ENCODE peak calls at places on chromosomes 16 and 17, in eight cellular contexts. T is tibial artery; W is spleen; U is CD4-positive, alpha-beta memory T cell; Y is A549; M is gastrocnemius medialis; H is IMR-90; L is adrenal gland. S is an unnamed sample.

GRCh38 chr16:82699711-82700495 is 73.1 kb downstream of the CDH13 start:
- DNase-seq in U (no peak), T (peak; percentile 40), W (no peak), M (peak; percentile 14), Y (no peak), H (peak; percentile 80), L (no peak), S (no peak)

GRCh38 chr17:28744104-28744801 is 442 bp downstream of the TRAF4 start:
- DNase-seq in Y (peak; percentile 58), L (peak; percentile 47), T (no peak), W (peak; percentile 89), M (no peak), U (peak; percentile 67), H (peak; percentile 41), S (peak; percentile 86)

GRCh38 chr17:70366421-70366820 is 197.1 kb downstream of the KCNJ2 start:
- DNase-seq in H (no peak), U (no peak), L (no peak), W (no peak), T (no peak), M (no peak), Y (no peak), S (no peak)

GRCh38 chr16:49021136-49021535 is 260.5 kb downstream of the CBLN1 start:
- DNase-seq in L (no peak), W (no peak), T (no peak), H (peak; percentile 7), Y (no peak), M (no peak), U (no peak), S (no peak)

GRCh38 chr16:75559564-75560372 is 3.7 kb upstream of the TMEM231 start:
- DNase-seq in W (no peak), L (no peak), T (no peak), U (no peak), M (no peak), H (peak; percentile 62), Y (no peak), S (no peak)

GRCh38 chr16:31128711-31129567 is 6.6 kb downstream of the PRSS8 start:
- DNase-seq in T (no peak), U (no peak), Y (no peak), M (no peak), L (peak; percentile 63), H (no peak), W (peak; percentile 85), S (peak; percentile 84)

GRCh38 chr16:15485175-15485574 is 50.8 kb downstream of the BMERB1 start:
- DNase-seq in T (no peak), H (no peak), U (no peak), W (no peak), Y (no peak), L (no peak), M (no peak), S (no peak)

GRCh38 chr17:19718041-19718612 is 1.7 kb upstream of the SLC47A2 start:
- DNase-seq in L (no peak), W (no peak), H (no peak), U (no peak), Y (no peak), M (no peak), T (no peak), S (no peak)

GRCh38 chr17:57002904-57003303 is 25.0 kb downstream of the SCPEP1 start:
- DNase-seq in U (no peak), L (no peak), W (no peak), H (no peak), T (no peak), M (no peak), Y (no peak), S (no peak)

GRCh38 chr17:66313325-66313724 is 10.9 kb downstream of the PRKCA start:
- DNase-seq in Y (no peak), W (no peak), T (no peak), U (no peak), L (no peak), H (no peak), M (no peak), S (no peak)

GRCh38 chr16:16075463-16076399 is 126.3 kb downstream of the ABCC1 start:
- DNase-seq in Y (no peak), L (peak; percentile 66), W (peak; percentile 84), T (peak; percentile 53), U (no peak), M (peak; percentile 87), H (peak; percentile 41), S (peak; percentile 89)

GRCh38 chr17:16002708-16003265 is 3.2 kb downstream of the TTC19 start:
- DNase-seq in U (no peak), M (no peak), W (no peak), T (no peak), L (no peak), H (no peak), Y (no peak), S (no peak)

GRCh38 chr16:28063611-28064061 is at the start of gene GSG1L:
- DNase-seq in M (no peak), L (no peak), Y (no peak), H (no peak), W (peak; percentile 59), U (no peak), T (no peak), S (no peak)

GRCh38 chr17:70581459-70581858 is 412.1 kb downstream of the KCNJ2 start:
- DNase-seq in L (no peak), W (no peak), H (no peak), T (no peak), U (no peak), M (no peak), Y (no peak), S (no peak)

GRCh38 chr17:66431910-66432309 is 129.5 kb downstream of the PRKCA start:
- DNase-seq in L (peak; percentile 30), M (no peak), H (peak; percentile 92), W (no peak), T (no peak), Y (peak; percentile 58), U (no peak), S (no peak)

GRCh38 chr17:61789872-61790271 is 73.5 kb downstream of the BRIP1 start:
- DNase-seq in M (no peak), T (no peak), H (no peak), L (no peak), Y (no peak), W (no peak), U (no peak), S (no peak)

GRCh38 chr16:15404792-15405191 is 9.2 kb downstream of the MPV17L start:
- DNase-seq in T (peak; percentile 65), L (peak; percentile 76), W (no peak), Y (no peak), U (no peak), M (peak; percentile 92), H (no peak), S (no peak)

GRCh38 chr17:39400547-39401411 is 647 bp downstream of the FBXL20 start:
- DNase-seq in Y (no peak), H (no peak), L (no peak), U (no peak), T (peak; percentile 26), M (no peak), W (no peak), S (no peak)

GRCh38 chr17:58310511-58311428 is 17.8 kb downstream of the TSPOAP1 start:
- DNase-seq in Y (no peak), W (no peak), L (no peak), U (no peak), H (no peak), M (no peak), T (peak; percentile 9), S (no peak)

DNA sequence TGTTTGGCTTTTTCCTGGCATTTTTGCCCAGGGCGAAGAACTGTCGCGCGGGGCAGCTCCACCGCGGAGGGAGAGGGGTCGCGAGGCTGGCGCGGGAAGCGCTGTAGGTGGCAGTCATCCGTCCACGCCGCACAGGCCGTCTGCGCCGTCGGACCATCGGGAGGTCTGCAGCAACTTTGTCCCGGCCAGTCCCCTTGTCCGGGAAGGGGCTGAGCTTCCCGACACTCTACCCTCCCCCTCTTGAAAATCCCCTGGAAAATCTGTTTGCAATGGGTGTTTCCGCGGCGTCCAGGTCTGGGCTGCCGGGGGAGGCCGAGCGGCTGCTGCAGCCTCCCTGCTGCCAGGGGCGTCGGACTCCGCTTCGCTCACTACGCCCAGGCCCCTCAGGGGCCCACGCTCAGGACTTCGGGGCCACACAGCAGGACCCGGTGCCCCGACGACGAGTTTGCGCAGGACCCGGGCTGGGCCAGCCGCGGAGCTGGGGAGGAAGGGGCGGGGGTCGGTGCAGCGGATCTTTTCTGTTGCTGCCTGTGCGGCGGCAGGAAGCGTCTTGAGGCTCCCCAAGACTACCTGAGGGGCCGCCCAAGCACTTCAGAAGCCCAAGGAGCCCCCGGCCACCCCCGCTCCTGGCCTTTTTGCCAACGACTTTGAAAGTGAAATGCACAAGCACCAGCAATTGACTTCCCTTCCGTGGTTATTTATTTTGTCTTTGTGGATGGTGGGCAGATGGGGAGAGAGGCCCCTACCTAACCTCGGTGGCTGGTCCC is 2.3 kb upstream of the CBX4 start:
- DNase-seq in U (no peak), M (no peak), T (no peak), H (no peak), Y (no peak), W (peak; percentile 81), L (no peak), S (no peak)
- H3K4me3 ChIP-seq in U (no peak overlapping the region), M (no peak overlapping the region), T (no peak overlapping the region), H (no peak overlapping the region), Y (no peak overlapping the region), W (no peak overlapping the region), L (no peak overlapping the region), S (no peak overlapping the region)

GRCh38 chr16:1985466-1986150 is 1.6 kb downstream of the GFER start:
- DNase-seq in L (no peak), W (no peak), Y (no peak), H (no peak), T (no peak), U (no peak), M (no peak), S (no peak)
- H3K27ac ChIP-seq in L (no peak overlapping the region), W (no peak overlapping the region), Y (no peak overlapping the region), H (no peak overlapping the region), T (no peak overlapping the region), U (no peak overlapping the region), M (no peak overlapping the region), S (no peak overlapping the region)

GRCh38 chr17:78096093-78096492 is 32.5 kb downstream of the TMC6 start:
- DNase-seq in L (no peak), W (no peak), H (no peak), Y (no peak), U (no peak), M (no peak), T (no peak), S (no peak)
- H3K9me3 ChIP-seq in L (no peaks in the 10 kb centered on the region), W (no peaks in the 10 kb centered on the region), H (no peaks in the 10 kb centered on the region), Y (peaks cover under 1% of the 10 kb centered on the region), U (no peaks in the 10 kb centered on the region), M (no peaks in the 10 kb centered on the region), T (no peaks in the 10 kb centered on the region), S (no peaks in the 10 kb centered on the region)

DNA sequence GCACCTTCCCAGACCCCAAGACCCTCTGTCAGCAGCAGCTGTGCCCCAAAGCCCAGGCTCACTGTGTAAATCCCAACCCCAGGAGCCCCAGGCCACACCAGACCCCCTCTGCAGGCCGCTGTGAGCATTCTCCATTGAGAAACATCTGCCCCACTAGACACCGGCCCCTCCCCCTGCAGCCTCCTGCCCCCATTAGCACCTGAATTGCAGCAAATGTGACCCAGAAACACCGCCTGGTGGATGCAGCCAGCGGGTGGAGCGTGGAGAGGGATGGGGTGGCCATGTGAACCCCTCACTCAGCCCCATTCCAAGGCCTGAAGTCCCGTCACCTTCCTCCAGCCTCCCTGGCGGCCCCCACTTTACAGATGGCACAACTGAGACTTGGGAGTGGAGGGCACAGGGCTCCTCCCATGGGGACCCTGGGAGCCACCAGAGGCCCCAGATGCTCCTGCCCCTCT is 2.2 kb downstream of the UBALD1 start:
- DNase-seq in W (peak; percentile 77), H (no peak), T (no peak), L (no peak), U (no peak), M (no peak), Y (peak; percentile 38), S (no peak)
- H3K4me3 ChIP-seq in W (no peak overlapping the region), H (no peak overlapping the region), T (peak overlapping the region; percentile 65), L (no peak overlapping the region), U (no peak overlapping the region), M (peak overlapping the region; percentile 87), Y (no peak overlapping the region), S (no peak overlapping the region)